ENCODE peak calls at places on chromosomes 1 and 21, in ten cellular contexts. One of them, this sample, is unnamed. For H3K4me1 and H3K27me3, the result is how much of the 10 kb centered on the place peaks cover.

GRCh38 chr1:27650527-27651175 is 15.7 kb upstream of the FGR start:
- DNase-seq in psoas muscle: no peak
- DNase-seq in BE2C: no peak
- DNase-seq in ovary: no peak
- DNase-seq in DND-41: no peak
- DNase-seq in adrenal gland: no peak
- DNase-seq in fibroblast of lung: peak
- DNase-seq in PC-3: peak
- DNase-seq in CD8-positive, alpha-beta T cell: no peak
- DNase-seq in sigmoid colon: no peak
- DNase-seq in this sample: no peak

GRCh38 chr1:16082283-16083038 is 9.0 kb upstream of the FAM131C start:
- DNase-seq in DND-41: peak
- DNase-seq in BE2C: peak
- DNase-seq in adrenal gland: peak
- DNase-seq in fibroblast of lung: peak
- DNase-seq in CD8-positive, alpha-beta T cell: peak
- DNase-seq in ovary: peak
- DNase-seq in psoas muscle: peak
- DNase-seq in PC-3: peak
- DNase-seq in sigmoid colon: no peak
- DNase-seq in this sample: no peak

GRCh38 chr1:171366099-171366498 is 52.1 kb downstream of the FMO4 start:
- DNase-seq in psoas muscle: no peak
- DNase-seq in BE2C: no peak
- DNase-seq in fibroblast of lung: peak
- DNase-seq in CD8-positive, alpha-beta T cell: no peak
- DNase-seq in DND-41: no peak
- DNase-seq in sigmoid colon: no peak
- DNase-seq in adrenal gland: no peak
- DNase-seq in ovary: no peak
- DNase-seq in PC-3: no peak
- DNase-seq in this sample: no peak

GRCh38 chr1:7769673-7770412 is 1.3 kb upstream of the VAMP3 start:
- DNase-seq in fibroblast of lung: no peak
- DNase-seq in BE2C: no peak
- DNase-seq in psoas muscle: no peak
- DNase-seq in DND-41: no peak
- DNase-seq in sigmoid colon: no peak
- DNase-seq in adrenal gland: no peak
- DNase-seq in CD8-positive, alpha-beta T cell: no peak
- DNase-seq in PC-3: no peak
- DNase-seq in ovary: no peak
- DNase-seq in this sample: no peak

GRCh38 chr1:170238704-170239391 is 93.1 kb downstream of the NTMT2 start:
- DNase-seq in fibroblast of lung: no peak
- DNase-seq in PC-3: no peak
- DNase-seq in DND-41: no peak
- DNase-seq in BE2C: no peak
- DNase-seq in sigmoid colon: no peak
- DNase-seq in adrenal gland: no peak
- DNase-seq in ovary: no peak
- DNase-seq in CD8-positive, alpha-beta T cell: no peak
- DNase-seq in psoas muscle: no peak
- DNase-seq in this sample: no peak

GRCh38 chr1:3481836-3482589 is 27.5 kb downstream of the ARHGEF16 start:
- DNase-seq in ovary: no peak
- DNase-seq in fibroblast of lung: no peak
- DNase-seq in adrenal gland: no peak
- DNase-seq in BE2C: no peak
- DNase-seq in sigmoid colon: no peak
- DNase-seq in DND-41: no peak
- DNase-seq in psoas muscle: no peak
- DNase-seq in CD8-positive, alpha-beta T cell: no peak
- DNase-seq in PC-3: peak
- DNase-seq in this sample: no peak

GRCh38 chr1:59318271-59318865 is 21.5 kb downstream of the FGGY start:
- DNase-seq in DND-41: no peak
- DNase-seq in adrenal gland: no peak
- DNase-seq in BE2C: no peak
- DNase-seq in PC-3: no peak
- DNase-seq in psoas muscle: peak
- DNase-seq in ovary: no peak
- DNase-seq in CD8-positive, alpha-beta T cell: no peak
- DNase-seq in sigmoid colon: no peak
- DNase-seq in fibroblast of lung: no peak
- DNase-seq in this sample: no peak

GRCh38 chr1:41728403-41729202 is 190.1 kb downstream of the HIVEP3 start:
- DNase-seq in BE2C: peak
- DNase-seq in ovary: no peak
- DNase-seq in psoas muscle: no peak
- DNase-seq in CD8-positive, alpha-beta T cell: no peak
- DNase-seq in sigmoid colon: no peak
- DNase-seq in DND-41: peak
- DNase-seq in fibroblast of lung: no peak
- DNase-seq in PC-3: no peak
- DNase-seq in adrenal gland: no peak
- DNase-seq in this sample: no peak

GRCh38 chr1:1431006-1431844 is 4.3 kb upstream of the VWA1 start:
- DNase-seq in PC-3: no peak
- DNase-seq in CD8-positive, alpha-beta T cell: no peak
- DNase-seq in BE2C: no peak
- DNase-seq in fibroblast of lung: no peak
- DNase-seq in ovary: no peak
- DNase-seq in DND-41: no peak
- DNase-seq in sigmoid colon: no peak
- DNase-seq in psoas muscle: no peak
- DNase-seq in adrenal gland: no peak
- DNase-seq in this sample: no peak

GRCh38 chr1:232904566-232904965 is 45.8 kb upstream of the NTPCR start:
- DNase-seq in adrenal gland: no peak
- DNase-seq in CD8-positive, alpha-beta T cell: no peak
- DNase-seq in ovary: no peak
- DNase-seq in sigmoid colon: no peak
- DNase-seq in fibroblast of lung: peak
- DNase-seq in PC-3: peak
- DNase-seq in psoas muscle: no peak
- DNase-seq in DND-41: no peak
- DNase-seq in BE2C: no peak
- DNase-seq in this sample: no peak

GRCh38 chr1:96416111-96416595 is 305.4 kb upstream of the PTBP2 start:
- DNase-seq in sigmoid colon: peak
- DNase-seq in BE2C: peak
- DNase-seq in psoas muscle: peak
- DNase-seq in PC-3: peak
- DNase-seq in CD8-positive, alpha-beta T cell: no peak
- DNase-seq in fibroblast of lung: peak
- DNase-seq in adrenal gland: no peak
- DNase-seq in DND-41: no peak
- DNase-seq in ovary: no peak
- DNase-seq in this sample: peak

GRCh38 chr1:100767176-100767876 is 47.8 kb downstream of the VCAM1 start:
- DNase-seq in sigmoid colon: no peak
- DNase-seq in adrenal gland: no peak
- DNase-seq in CD8-positive, alpha-beta T cell: no peak
- DNase-seq in fibroblast of lung: peak
- DNase-seq in ovary: no peak
- DNase-seq in BE2C: no peak
- DNase-seq in PC-3: peak
- DNase-seq in DND-41: no peak
- DNase-seq in psoas muscle: no peak
- DNase-seq in this sample: no peak

GRCh38 chr1:162878000-162878596 is 17.1 kb upstream of the CCDC190 start:
- DNase-seq in PC-3: peak
- DNase-seq in sigmoid colon: peak
- DNase-seq in fibroblast of lung: peak
- DNase-seq in CD8-positive, alpha-beta T cell: no peak
- DNase-seq in BE2C: peak
- DNase-seq in psoas muscle: peak
- DNase-seq in ovary: peak
- DNase-seq in adrenal gland: peak
- DNase-seq in DND-41: peak
- DNase-seq in this sample: peak

GRCh38 chr21:45791562-45792418 is 148.3 kb downstream of the PCBP3 start:
- DNase-seq in ovary: no peak
- DNase-seq in sigmoid colon: no peak
- DNase-seq in PC-3: no peak
- DNase-seq in adrenal gland: no peak
- DNase-seq in BE2C: no peak
- DNase-seq in DND-41: no peak
- DNase-seq in fibroblast of lung: no peak
- DNase-seq in CD8-positive, alpha-beta T cell: no peak
- DNase-seq in psoas muscle: no peak
- DNase-seq in this sample: no peak

DNA sequence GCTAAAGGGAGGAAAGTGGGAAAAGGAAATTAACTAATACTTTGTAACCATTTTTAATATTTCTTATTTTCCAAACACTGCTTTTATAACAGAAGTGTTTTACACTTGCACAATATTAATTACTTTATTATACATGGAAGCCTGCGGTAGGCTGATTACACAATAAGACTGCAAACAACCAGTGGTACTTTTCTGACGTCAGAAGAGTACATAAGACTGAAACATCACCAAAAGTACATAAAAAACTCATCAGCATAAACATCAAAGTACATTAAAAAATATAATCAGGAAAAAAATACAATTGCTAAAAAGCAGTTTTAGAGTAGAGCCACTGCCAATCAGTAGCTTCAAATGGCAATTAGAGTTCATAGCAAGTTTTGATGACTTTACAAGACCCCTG is 4.6 kb downstream of the ZNF281 start:
- DNase-seq in adrenal gland: no peak
- DNase-seq in DND-41: no peak
- DNase-seq in psoas muscle: no peak
- DNase-seq in PC-3: no peak
- DNase-seq in BE2C: no peak
- DNase-seq in ovary: no peak
- DNase-seq in sigmoid colon: no peak
- DNase-seq in CD8-positive, alpha-beta T cell: no peak
- DNase-seq in fibroblast of lung: peak
- DNase-seq in this sample: no peak
- H3K4me1 ChIP-seq in adrenal gland: under half
- H3K4me1 ChIP-seq in DND-41: under half
- H3K4me1 ChIP-seq in psoas muscle: under half
- H3K4me1 ChIP-seq in PC-3: under half
- H3K4me1 ChIP-seq in BE2C: under half
- H3K4me1 ChIP-seq in ovary: under half
- H3K4me1 ChIP-seq in sigmoid colon: half or more
- H3K4me1 ChIP-seq in CD8-positive, alpha-beta T cell: under half
- H3K4me1 ChIP-seq in fibroblast of lung: under half
- H3K4me1 ChIP-seq in this sample: under half

DNA sequence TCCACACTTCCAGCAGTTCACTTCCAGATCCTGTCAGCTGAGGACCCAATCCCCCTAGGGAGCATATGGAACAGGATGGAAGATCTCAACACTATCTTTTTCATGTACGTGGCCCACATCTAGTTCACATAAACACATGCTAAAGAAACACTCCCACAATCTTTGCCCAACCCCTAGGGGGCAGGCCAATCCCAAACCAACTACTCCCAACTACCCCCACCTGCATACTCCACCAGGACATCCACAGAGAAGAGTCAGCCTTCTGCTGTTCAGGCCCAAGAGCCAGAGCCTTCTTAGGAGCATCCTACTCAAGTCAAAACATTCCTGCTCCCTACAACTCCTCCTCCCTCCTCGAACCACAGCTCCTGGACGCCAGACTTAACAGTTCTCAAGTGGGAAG is 5.6 kb upstream of the SLC5A9 start:
- DNase-seq in CD8-positive, alpha-beta T cell: no peak
- DNase-seq in sigmoid colon: no peak
- DNase-seq in PC-3: no peak
- DNase-seq in psoas muscle: no peak
- DNase-seq in ovary: no peak
- DNase-seq in fibroblast of lung: no peak
- DNase-seq in adrenal gland: no peak
- DNase-seq in BE2C: no peak
- DNase-seq in DND-41: no peak
- DNase-seq in this sample: no peak
- TF ChIP-seq CTCF in CD8-positive, alpha-beta T cell: no peak
- TF ChIP-seq CTCF in sigmoid colon: no peak
- TF ChIP-seq CTCF in PC-3: peak
- TF ChIP-seq CTCF in psoas muscle: no peak
- TF ChIP-seq CTCF in ovary: no peak
- TF ChIP-seq CTCF in fibroblast of lung: no peak
- TF ChIP-seq CTCF in adrenal gland: no peak
- TF ChIP-seq CTCF in BE2C: peak
- TF ChIP-seq CTCF in DND-41: peak
- TF ChIP-seq CTCF in this sample: no peak

GRCh38 chr1:209414803-209415329 is 168.6 kb upstream of the CAMK1G start:
- DNase-seq in adrenal gland: no peak
- DNase-seq in psoas muscle: no peak
- DNase-seq in BE2C: no peak
- DNase-seq in CD8-positive, alpha-beta T cell: no peak
- DNase-seq in ovary: no peak
- DNase-seq in sigmoid colon: no peak
- DNase-seq in fibroblast of lung: no peak
- DNase-seq in PC-3: no peak
- DNase-seq in DND-41: no peak
- DNase-seq in this sample: no peak

GRCh38 chr1:209416009-209416408 is 167.5 kb upstream of the CAMK1G start:
- DNase-seq in sigmoid colon: no peak
- DNase-seq in PC-3: peak
- DNase-seq in CD8-positive, alpha-beta T cell: no peak
- DNase-seq in BE2C: no peak
- DNase-seq in fibroblast of lung: no peak
- DNase-seq in psoas muscle: no peak
- DNase-seq in DND-41: no peak
- DNase-seq in ovary: no peak
- DNase-seq in adrenal gland: no peak
- DNase-seq in this sample: no peak

GRCh38 chr1:209413062-209413461 is 170.5 kb upstream of the CAMK1G start:
- DNase-seq in psoas muscle: no peak
- DNase-seq in sigmoid colon: no peak
- DNase-seq in BE2C: no peak
- DNase-seq in ovary: no peak
- DNase-seq in PC-3: no peak
- DNase-seq in adrenal gland: no peak
- DNase-seq in DND-41: no peak
- DNase-seq in CD8-positive, alpha-beta T cell: no peak
- DNase-seq in fibroblast of lung: no peak
- DNase-seq in this sample: no peak

GRCh38 chr1:209417761-209418160 is 165.8 kb upstream of the CAMK1G start:
- DNase-seq in PC-3: no peak
- DNase-seq in adrenal gland: no peak
- DNase-seq in ovary: no peak
- DNase-seq in DND-41: no peak
- DNase-seq in psoas muscle: no peak
- DNase-seq in fibroblast of lung: no peak
- DNase-seq in BE2C: no peak
- DNase-seq in sigmoid colon: no peak
- DNase-seq in CD8-positive, alpha-beta T cell: no peak
- DNase-seq in this sample: no peak

GRCh38 chr1:209416660-209417059 is 166.9 kb upstream of the CAMK1G start:
- DNase-seq in BE2C: no peak
- DNase-seq in fibroblast of lung: no peak
- DNase-seq in CD8-positive, alpha-beta T cell: no peak
- DNase-seq in PC-3: no peak
- DNase-seq in ovary: no peak
- DNase-seq in sigmoid colon: no peak
- DNase-seq in psoas muscle: no peak
- DNase-seq in adrenal gland: no peak
- DNase-seq in DND-41: no peak
- DNase-seq in this sample: no peak
- H3K27me3 ChIP-seq in BE2C: under half
- H3K27me3 ChIP-seq in fibroblast of lung: under half
- H3K27me3 ChIP-seq in CD8-positive, alpha-beta T cell: under half
- H3K27me3 ChIP-seq in PC-3: under half
- H3K27me3 ChIP-seq in ovary: under half
- H3K27me3 ChIP-seq in sigmoid colon: under half
- H3K27me3 ChIP-seq in psoas muscle: under half
- H3K27me3 ChIP-seq in adrenal gland: under half
- H3K27me3 ChIP-seq in DND-41: under half
- H3K27me3 ChIP-seq in this sample: under half

GRCh38 chr1:93661829-93662474 is 19.7 kb downstream of the BCAR3 start:
- DNase-seq in psoas muscle: no peak
- DNase-seq in ovary: peak
- DNase-seq in BE2C: no peak
- DNase-seq in sigmoid colon: no peak
- DNase-seq in DND-41: no peak
- DNase-seq in adrenal gland: no peak
- DNase-seq in PC-3: peak
- DNase-seq in fibroblast of lung: peak
- DNase-seq in CD8-positive, alpha-beta T cell: no peak
- DNase-seq in this sample: no peak
- H3K4me1 ChIP-seq in psoas muscle: under half
- H3K4me1 ChIP-seq in ovary: under half
- H3K4me1 ChIP-seq in BE2C: under half
- H3K4me1 ChIP-seq in sigmoid colon: half or more
- H3K4me1 ChIP-seq in DND-41: under half
- H3K4me1 ChIP-seq in adrenal gland: half or more
- H3K4me1 ChIP-seq in PC-3: half or more
- H3K4me1 ChIP-seq in fibroblast of lung: under half
- H3K4me1 ChIP-seq in CD8-positive, alpha-beta T cell: under half
- H3K4me1 ChIP-seq in this sample: under half